ENCODE peak calls at places on chromosomes 5 and 9, in four cellular contexts. C, T, I and Z are unnamed samples.

GRCh38 chr5:132813599-132814440 is 718 bp downstream of the SOWAHA start:
- DNase-seq in C (peak), T (peak), I (no peak), Z (peak)

GRCh38 chr5:135648109-135648508 is 69.3 kb upstream of the CXCL14 start:
- DNase-seq in C (no peak), T (no peak), I (no peak), Z (no peak)

GRCh38 chr9:117187498-117187897 is 227.4 kb downstream of the ASTN2 start:
- DNase-seq in C (no peak), T (no peak), I (no peak), Z (no peak)

GRCh38 chr5:148984333-148984732 is 78.5 kb downstream of the SH3TC2 start:
- DNase-seq in C (no peak), T (peak), I (no peak), Z (peak)

GRCh38 chr9:68798408-68798807 is 93.4 kb downstream of the PIP5K1B start:
- DNase-seq in C (no peak), T (no peak), I (no peak), Z (no peak)

GRCh38 chr5:139671096-139671841 is 23.1 kb downstream of the CXXC5 start:
- DNase-seq in C (no peak), T (peak), I (no peak), Z (no peak)

GRCh38 chr9:126915281-126915816 is 767 bp downstream of the RALGPS1 start:
- DNase-seq in C (peak), T (no peak), I (no peak), Z (no peak)

GRCh38 chr5:66324357-66324756 is 180.3 kb downstream of the SREK1 start:
- DNase-seq in C (no peak), T (no peak), I (no peak), Z (no peak)

GRCh38 chr9:136092741-136093140 is 2.3 kb downstream of the NACC2 start:
- DNase-seq in C (no peak), T (no peak), I (no peak), Z (no peak)

GRCh38 chr9:9997585-9997984 is 615.2 kb downstream of the PTPRD start:
- DNase-seq in C (no peak), T (no peak), I (no peak), Z (no peak)

GRCh38 chr9:36698984-36699383 is 126.3 kb downstream of the MELK start:
- DNase-seq in C (no peak), T (no peak), I (no peak), Z (no peak)

GRCh38 chr5:94992325-94992724 is 292.6 kb downstream of the MCTP1 start:
- DNase-seq in C (no peak), T (no peak), I (no peak), Z (no peak)

GRCh38 chr9:16901589-16901988 is 31.1 kb upstream of the BNC2 start:
- DNase-seq in C (no peak), T (peak), I (no peak), Z (peak)

GRCh38 chr9:17134843-17135577 is at the start of gene CNTLN:
- DNase-seq in C (peak), T (peak), I (peak), Z (peak)

GRCh38 chr9:131676431-131676972 is 63.4 kb downstream of the RAPGEF1 start:
- DNase-seq in C (no peak), T (no peak), I (no peak), Z (no peak)

GRCh38 chr9:136228107-136228875 is 17.3 kb downstream of the QSOX2 start:
- DNase-seq in C (no peak), T (peak), I (peak), Z (peak)

GRCh38 chr9:75087279-75087823 is 604 bp downstream of the NMRK1 start:
- DNase-seq in C (no peak), T (peak), I (no peak), Z (peak)

GRCh38 chr5:155631116-155631515 is 617.6 kb downstream of the KIF4B start:
- DNase-seq in C (no peak), T (peak), I (no peak), Z (no peak)

GRCh38 chr9:76996700-76997099 is 22.8 kb upstream of the FOXB2 start:
- DNase-seq in C (no peak), T (peak), I (no peak), Z (peak)

GRCh38 chr9:18906656-18907395 is 126.2 kb downstream of the SAXO1 start:
- DNase-seq in C (no peak), T (peak), I (no peak), Z (peak)

GRCh38 chr9:72199253-72199652 is 50.0 kb downstream of the GDA start:
- DNase-seq in C (no peak), T (no peak), I (no peak), Z (no peak)

GRCh38 chr9:131738838-131739191 is 1.1 kb downstream of the RAPGEF1 start:
- DNase-seq in C (no peak), T (no peak), I (no peak), Z (no peak)

GRCh38 chr9:71363286-71363961 is 242.0 kb upstream of the TRPM3 start:
- DNase-seq in C (no peak), T (peak), I (no peak), Z (peak)

GRCh38 chr5:73183491-73183891 is 10.5 kb downstream of the TMEM174 start:
- DNase-seq in C (no peak), T (no peak), I (no peak), Z (no peak)

GRCh38 chr9:35579130-35579529 is 25.9 kb upstream of the TESK1 start:
- DNase-seq in C (no peak), T (no peak), I (no peak), Z (no peak)

GRCh38 chr9:5815421-5815820 is 17.5 kb downstream of the ERMP1 start:
- DNase-seq in C (no peak), T (no peak), I (no peak), Z (no peak)

GRCh38 chr9:125103770-125104169 is 39.6 kb downstream of the SCAI start:
- DNase-seq in C (no peak), T (no peak), I (no peak), Z (peak)

GRCh38 chr9:7234144-7234543 is 476.4 kb downstream of the KDM4C start:
- DNase-seq in C (no peak), T (peak), I (no peak), Z (peak)

GRCh38 chr5:149053027-149053705 is 9.7 kb downstream of the SH3TC2 start:
- DNase-seq in C (no peak), T (peak), I (no peak), Z (peak)

GRCh38 chr5:139287890-139288635 is 5.5 kb upstream of the MATR3 start:
- DNase-seq in C (no peak), T (no peak), I (no peak), Z (peak)

GRCh38 chr5:65102826-65103673 is 334.3 kb downstream of the CWC27 start:
- DNase-seq in C (no peak), T (peak), I (no peak), Z (no peak)

GRCh38 chr5:37717613-37718431 is 122.0 kb downstream of the GDNF start:
- DNase-seq in C (no peak), T (peak), I (no peak), Z (peak)

GRCh38 chr5:147410496-147411395 is 99.1 kb downstream of the DPYSL3 start:
- DNase-seq in C (no peak), T (peak), I (no peak), Z (peak)

GRCh38 chr9:20606637-20607036 is 15.7 kb downstream of the MLLT3 start:
- DNase-seq in C (no peak), T (no peak), I (no peak), Z (no peak)

GRCh38 chr5:105885266-105885665 is 1785.5 kb downstream of the EFNA5 start:
- DNase-seq in C (no peak), T (peak), I (peak), Z (no peak)

GRCh38 chr5:107478068-107478641 is 192.6 kb downstream of the EFNA5 start:
- DNase-seq in C (no peak), T (no peak), I (no peak), Z (no peak)

GRCh38 chr5:60668715-60669304 is 31.2 kb downstream of the DEPDC1B start:
- DNase-seq in C (no peak), T (peak), I (no peak), Z (peak)

GRCh38 chr9:123524866-123525265 is 168.9 kb downstream of the CRB2 start:
- DNase-seq in C (no peak), T (no peak), I (no peak), Z (no peak)

GRCh38 chr9:104748359-104749031 is 1.0 kb downstream of the NIPSNAP3A start:
- DNase-seq in C (no peak), T (peak), I (no peak), Z (peak)